ENCODE peak calls at places on chromosomes 6 and 20, in six cellular contexts. J is NCI-H2081, K is left lobe of liver, E is NCI-H345, R is mesothelial cell of epicardium, B is endothelial cell. A is an unnamed sample.

GRCh38 chr6:169752074-169752623 is 727 bp downstream of the ERMARD start:
- DNase-seq in J (no peak), K (no peak), E (no peak), R (no peak), B (no peak), A (no peak)

GRCh38 chr6:52352239-52353008 is 9.5 kb upstream of the PAQR8 start:
- DNase-seq in J (peak), K (no peak), E (peak), R (no peak), B (no peak), A (peak)

GRCh38 chr6:109336221-109336955 is 45.9 kb downstream of the CD164 start:
- DNase-seq in J (peak), K (peak), E (peak), R (no peak), B (no peak), A (no peak)

GRCh38 chr20:60115452-60115851 is 157.2 kb downstream of the CDH26 start:
- DNase-seq in J (no peak), K (no peak), E (no peak), R (no peak), B (no peak), A (no peak)

GRCh38 chr20:49937023-49937929 is 1.1 kb downstream of the RNF114 start:
- DNase-seq in J (no peak), K (no peak), E (peak), R (no peak), B (no peak), A (no peak)

GRCh38 chr6:130794010-130794675 is 33.1 kb upstream of the SMLR1 start:
- DNase-seq in J (no peak), K (no peak), E (no peak), R (no peak), B (no peak), A (no peak)

GRCh38 chr20:18279231-18279630 is 9.1 kb upstream of the ZNF133 start:
- DNase-seq in J (no peak), K (no peak), E (no peak), R (no peak), B (no peak), A (no peak)

GRCh38 chr6:105113422-105113821 is 66.4 kb downstream of the POPDC3 start:
- DNase-seq in J (no peak), K (no peak), E (no peak), R (no peak), B (no peak), A (no peak)

GRCh38 chr20:54088430-54088829 is 18.0 kb upstream of the BCAS1 start:
- DNase-seq in J (no peak), K (no peak), E (no peak), R (no peak), B (no peak), A (no peak)

GRCh38 chr6:138455746-138456392 is 43.4 kb downstream of the NHSL1 start:
- DNase-seq in J (peak), K (no peak), E (peak), R (no peak), B (no peak), A (peak)

GRCh38 chr6:137415127-137415833 is 78.9 kb downstream of the OLIG3 start:
- DNase-seq in J (no peak), K (peak), E (no peak), R (peak), B (peak), A (no peak)

GRCh38 chr20:11922561-11922960 is 4.9 kb downstream of the BTBD3 start:
- DNase-seq in J (no peak), K (no peak), E (no peak), R (no peak), B (no peak), A (peak)

GRCh38 chr6:19415605-19416326 is 421.4 kb upstream of the ID4 start:
- DNase-seq in J (no peak), K (no peak), E (no peak), R (no peak), B (no peak), A (no peak)

GRCh38 chr6:28107506-28107905 is 16.9 kb upstream of the ZSCAN16 start:
- DNase-seq in J (no peak), K (no peak), E (no peak), R (no peak), B (no peak), A (no peak)

GRCh38 chr6:18265099-18265372 is 706 bp upstream of the DEK start:
- DNase-seq in J (no peak), K (no peak), E (no peak), R (no peak), B (no peak), A (no peak)

GRCh38 chr20:10711903-10712373 is 38.1 kb upstream of the JAG1 start:
- DNase-seq in J (no peak), K (no peak), E (no peak), R (no peak), B (no peak), A (no peak)

GRCh38 chr20:34736106-34736505 is 32.0 kb downstream of the TP53INP2 start:
- DNase-seq in J (no peak), K (no peak), E (no peak), R (no peak), B (no peak), A (no peak)

GRCh38 chr6:159311618-159312017 is 142.4 kb downstream of the FNDC1 start:
- DNase-seq in J (no peak), K (no peak), E (peak), R (no peak), B (no peak), A (no peak)

GRCh38 chr6:10421508-10422281 is 6.8 kb upstream of the TFAP2A start:
- DNase-seq in J (no peak), K (no peak), E (no peak), R (no peak), B (no peak), A (no peak)

GRCh38 chr6:149031545-149032317 is 284.9 kb downstream of the UST start:
- DNase-seq in J (no peak), K (no peak), E (no peak), R (no peak), B (no peak), A (no peak)

GRCh38 chr6:79467716-79468115 is 69.5 kb downstream of the LCA5 start:
- DNase-seq in J (no peak), K (no peak), E (no peak), R (no peak), B (no peak), A (no peak)